ENCODE peak calls at places on chromosomes 2 and 18, in four cellular contexts. G is T-cell; O is stimulated activated CD4-positive, alpha-beta T cell treated with anti-CD3 and anti-CD28 coated beads, Interleukin-1b, Interleukin-23, amount 100 ng/mL, for 1 hour; M is NCI-H2171 treated with DMSO at 0.1 percent for 48 hours. L is an unnamed sample.

GRCh38 chr2:36705326-36706020 is 9.0 kb downstream of the VIT start:
- DNase-seq in G (no peak), O (no peak), M (no peak), L (no peak)

GRCh38 chr2:50769416-50769815 is 262.5 kb downstream of the NRXN1 start:
- DNase-seq in G (no peak), O (no peak), M (peak), L (no peak)

GRCh38 chr2:176139170-176139611 is 9.7 kb downstream of the HOXD8 start:
- DNase-seq in G (no peak), O (no peak), M (no peak), L (no peak)

GRCh38 chr2:205800257-205800656 is 118.0 kb downstream of the NRP2 start:
- DNase-seq in G (no peak), O (no peak), M (no peak), L (no peak)

GRCh38 chr2:234171666-234172065 is 121.2 kb downstream of the SPP2 start:
- DNase-seq in G (no peak), O (no peak), M (no peak), L (no peak)

GRCh38 chr2:223260681-223261080 is 208.7 kb downstream of the KCNE4 start:
- DNase-seq in G (no peak), O (no peak), M (no peak), L (no peak)

GRCh38 chr18:30696201-30696600 is 346.3 kb downstream of the DSC3 start:
- DNase-seq in G (no peak), O (no peak), M (no peak), L (no peak)

GRCh38 chr2:88540346-88540745 is 86.9 kb downstream of the EIF2AK3 start:
- DNase-seq in G (no peak), O (no peak), M (no peak), L (no peak)

GRCh38 chr18:48728204-48728833 is 189.5 kb downstream of the CTIF start:
- DNase-seq in G (no peak), O (no peak), M (no peak), L (no peak)

GRCh38 chr2:202043473-202043872 is 9.8 kb downstream of the FZD7 start:
- DNase-seq in G (no peak), O (no peak), M (no peak), L (no peak)

GRCh38 chr2:73987109-73987947 is 2.6 kb downstream of the TET3 start:
- DNase-seq in G (no peak), O (no peak), M (no peak), L (peak)

GRCh38 chr18:79818036-79818435 is 20.3 kb downstream of the KCNG2 start:
- DNase-seq in G (no peak), O (no peak), M (no peak), L (no peak)

GRCh38 chr18:57965246-57965645 is 78.8 kb upstream of the NEDD4L start:
- DNase-seq in G (no peak), O (no peak), M (no peak), L (no peak)

GRCh38 chr2:88429929-88430328 is 22.6 kb downstream of the FOXI3 start:
- DNase-seq in G (no peak), O (no peak), M (no peak), L (no peak)

GRCh38 chr2:127142663-127143630 is 36.0 kb upstream of the BIN1 start:
- DNase-seq in G (no peak), O (no peak), M (no peak), L (no peak)

GRCh38 chr2:224378087-224379085 is 23.5 kb downstream of the FAM124B start:
- DNase-seq in G (no peak), O (no peak), M (no peak), L (no peak)

GRCh38 chr2:42598656-42599267 is 30.3 kb downstream of the MTA3 start:
- DNase-seq in G (no peak), O (no peak), M (no peak), L (no peak)

GRCh38 chr2:60294901-60295590 is 258.4 kb downstream of the BCL11A start:
- DNase-seq in G (no peak), O (no peak), M (no peak), L (no peak)

GRCh38 chr18:54382733-54383252 is 25.1 kb downstream of the C18orf54 start:
- DNase-seq in G (no peak), O (no peak), M (no peak), L (no peak)

GRCh38 chr18:11052800-11053199 is 96.6 kb downstream of the PIEZO2 start:
- DNase-seq in G (no peak), O (no peak), M (no peak), L (no peak)

GRCh38 chr2:8986327-8986976 is 17.0 kb downstream of the MBOAT2 start:
- DNase-seq in G (no peak), O (no peak), M (peak), L (no peak)

GRCh38 chr2:227366861-227367800 is 12.0 kb downstream of the TM4SF20 start:
- DNase-seq in G (no peak), O (no peak), M (no peak), L (no peak)

GRCh38 chr2:100470898-100471514 is 724 bp downstream of the NMS start:
- DNase-seq in G (no peak), O (no peak), M (no peak), L (no peak)

GRCh38 chr2:158745067-158745865 is 49.9 kb upstream of the DAPL1 start:
- DNase-seq in G (peak), O (no peak), M (peak), L (no peak)

GRCh38 chr18:48412339-48412929 is 3.3 kb upstream of the ZBTB7C start:
- DNase-seq in G (peak), O (no peak), M (peak), L (no peak)

GRCh38 chr2:103008586-103008985 is 246.8 kb downstream of the TMEM182 start:
- DNase-seq in G (no peak), O (no peak), M (peak), L (no peak)

GRCh38 chr2:43051316-43051715 is 175.1 kb downstream of the ZFP36L2 start:
- DNase-seq in G (peak), O (no peak), M (no peak), L (no peak)

GRCh38 chr2:220224711-220225519 is 597.5 kb downstream of the SLC4A3 start:
- DNase-seq in G (no peak), O (no peak), M (no peak), L (no peak)

GRCh38 chr2:10414591-10414990 is 33.5 kb downstream of the ODC1 start:
- DNase-seq in G (no peak), O (no peak), M (peak), L (no peak)

GRCh38 chr2:186641132-186641806 is 51.4 kb downstream of the ITGAV start:
- DNase-seq in G (no peak), O (no peak), M (no peak), L (no peak)

L was measured in CD8-positive, alpha-beta memory T cell.